ENCODE peak calls at places on chromosome 9, in four cellular contexts. B is mesothelial cell of epicardium, L is WTC11, E is HTR-8/SVneo. U is an unnamed sample.

GRCh38 chr9:136297016-136297691 is 6.7 kb downstream of the CCDC187 start:
- DNase-seq in B (no peak), L (no peak), E (no peak), U (peak)

GRCh38 chr9:34457266-34458012 is 931 bp downstream of the FAM219A start:
- DNase-seq in B (peak), L (peak), E (peak), U (peak)

GRCh38 chr9:130010151-130010988 is 32.6 kb downstream of the FNBP1 start:
- DNase-seq in B (no peak), L (no peak), E (no peak), U (peak)

GRCh38 chr9:77826621-77827020 is 178.5 kb upstream of the GNA14 start:
- DNase-seq in B (no peak), L (no peak), E (no peak), U (no peak)

GRCh38 chr9:91186311-91187101 is 175.2 kb downstream of the AUH start:
- DNase-seq in B (no peak), L (no peak), E (no peak), U (no peak)

GRCh38 chr9:127035423-127035822 is 87.0 kb downstream of the ANGPTL2 start:
- DNase-seq in B (no peak), L (no peak), E (no peak), U (no peak)

GRCh38 chr9:123637596-123637939 is 281.6 kb downstream of the CRB2 start:
- DNase-seq in B (no peak), L (no peak), E (no peak), U (no peak)

GRCh38 chr9:89919171-89919681 is 314.4 kb downstream of the GADD45G start:
- DNase-seq in B (no peak), L (peak), E (no peak), U (peak)

GRCh38 chr9:27749838-27750237 is 176.6 kb upstream of the C9orf72 start:
- DNase-seq in B (no peak), L (peak), E (no peak), U (no peak)

GRCh38 chr9:113927277-113927676 is 51.2 kb downstream of the ZNF618 start:
- DNase-seq in B (no peak), L (no peak), E (no peak), U (no peak)

GRCh38 chr9:1619915-1620705 is 395.0 kb upstream of the SMARCA2 start:
- DNase-seq in B (no peak), L (no peak), E (no peak), U (peak)

GRCh38 chr9:128724744-128725211 is 851 bp upstream of the ZDHHC12 start:
- DNase-seq in B (no peak), L (peak), E (peak), U (peak)

GRCh38 chr9:137236238-137236935 is 4.7 kb upstream of the TUBB4B start:
- DNase-seq in B (peak), L (peak), E (peak), U (peak)

GRCh38 chr9:19252885-19253219 is 22.4 kb downstream of the DENND4C start:
- DNase-seq in B (no peak), L (no peak), E (no peak), U (no peak)

GRCh38 chr9:113187935-113188595 is 33.0 kb downstream of the FKBP15 start:
- DNase-seq in B (no peak), L (no peak), E (peak), U (peak)

GRCh38 chr9:114988962-114989599 is 58.7 kb upstream of the TNFSF8 start:
- DNase-seq in B (no peak), L (no peak), E (no peak), U (peak)

GRCh38 chr9:136569526-136570148 is 23.8 kb upstream of the NOTCH1 start:
- DNase-seq in B (no peak), L (no peak), E (no peak), U (no peak)

GRCh38 chr9:124077915-124078572 is 66.5 kb downstream of the LHX2 start:
- DNase-seq in B (no peak), L (no peak), E (no peak), U (peak)

GRCh38 chr9:37523916-37524315 is 38.2 kb downstream of the POLR1E start:
- DNase-seq in B (no peak), L (no peak), E (no peak), U (no peak)

GRCh38 chr9:95385521-95385920 is 68.0 kb upstream of the FANCC start:
- DNase-seq in B (no peak), L (no peak), E (no peak), U (no peak)

GRCh38 chr9:5652810-5653209 is 23.9 kb downstream of the RIC1 start:
- DNase-seq in B (no peak), L (no peak), E (no peak), U (no peak)

GRCh38 chr9:125694478-125694877 is 12.5 kb downstream of the MAPKAP1 start:
- DNase-seq in B (no peak), L (no peak), E (peak), U (no peak)

GRCh38 chr9:83140061-83140460 is 77.1 kb upstream of the RASEF start:
- DNase-seq in B (no peak), L (no peak), E (no peak), U (no peak)

GRCh38 chr9:116800885-116801284 is 113.8 kb downstream of the TRIM32 start:
- DNase-seq in B (no peak), L (no peak), E (no peak), U (no peak)